ENCODE peak calls at places on chromosomes 5 and 9, in nine cellular contexts. One of them, this sample, is unnamed.

GRCh38 chr9:114462791-114463190 is 42.5 kb downstream of the WHRN start:
- DNase-seq in HCT116: no peak
- DNase-seq in GM10248: no peak
- DNase-seq in neural crest cell: no peak
- DNase-seq in body of pancreas: no peak
- DNase-seq in GM20000: no peak
- DNase-seq in OCI-LY7: no peak
- DNase-seq in upper lobe of right lung: no peak
- DNase-seq in mucosa of descending colon: no peak
- DNase-seq in this sample: no peak

GRCh38 chr9:79362100-79363081 is 209.4 kb upstream of the TLE4 start:
- DNase-seq in HCT116: no peak
- DNase-seq in GM10248: no peak
- DNase-seq in neural crest cell: no peak
- DNase-seq in body of pancreas: no peak
- DNase-seq in GM20000: no peak
- DNase-seq in OCI-LY7: no peak
- DNase-seq in upper lobe of right lung: no peak
- DNase-seq in mucosa of descending colon: no peak
- DNase-seq in this sample: no peak

GRCh38 chr5:28737682-28738081 is 1699.3 kb upstream of the CDH9 start:
- DNase-seq in HCT116: no peak
- DNase-seq in GM10248: no peak
- DNase-seq in neural crest cell: no peak
- DNase-seq in body of pancreas: no peak
- DNase-seq in GM20000: no peak
- DNase-seq in OCI-LY7: no peak
- DNase-seq in upper lobe of right lung: no peak
- DNase-seq in mucosa of descending colon: no peak
- DNase-seq in this sample: no peak

GRCh38 chr5:78718827-78719226 is 70.3 kb upstream of the LHFPL2 start:
- DNase-seq in HCT116: no peak
- DNase-seq in GM10248: no peak
- DNase-seq in neural crest cell: no peak
- DNase-seq in body of pancreas: no peak
- DNase-seq in GM20000: no peak
- DNase-seq in OCI-LY7: peak
- DNase-seq in upper lobe of right lung: no peak
- DNase-seq in mucosa of descending colon: no peak
- DNase-seq in this sample: no peak

GRCh38 chr5:88049156-88049555 is 219.5 kb downstream of the TMEM161B start:
- DNase-seq in HCT116: no peak
- DNase-seq in GM10248: no peak
- DNase-seq in neural crest cell: no peak
- DNase-seq in body of pancreas: no peak
- DNase-seq in GM20000: no peak
- DNase-seq in OCI-LY7: no peak
- DNase-seq in upper lobe of right lung: no peak
- DNase-seq in mucosa of descending colon: no peak
- DNase-seq in this sample: no peak

GRCh38 chr9:138105561-138106505 is 228.3 kb downstream of the CACNA1B start:
- DNase-seq in HCT116: no peak
- DNase-seq in GM10248: peak
- DNase-seq in neural crest cell: no peak
- DNase-seq in body of pancreas: no peak
- DNase-seq in GM20000: no peak
- DNase-seq in OCI-LY7: no peak
- DNase-seq in upper lobe of right lung: peak
- DNase-seq in mucosa of descending colon: no peak
- DNase-seq in this sample: no peak

GRCh38 chr5:152601806-152602467 is 196.9 kb upstream of the NMUR2 start:
- DNase-seq in HCT116: no peak
- DNase-seq in GM10248: no peak
- DNase-seq in neural crest cell: no peak
- DNase-seq in body of pancreas: no peak
- DNase-seq in GM20000: no peak
- DNase-seq in OCI-LY7: no peak
- DNase-seq in upper lobe of right lung: no peak
- DNase-seq in mucosa of descending colon: no peak
- DNase-seq in this sample: no peak

GRCh38 chr5:149403923-149404745 is 25.0 kb upstream of the IL17B start:
- DNase-seq in HCT116: no peak
- DNase-seq in GM10248: no peak
- DNase-seq in neural crest cell: no peak
- DNase-seq in body of pancreas: no peak
- DNase-seq in GM20000: no peak
- DNase-seq in OCI-LY7: no peak
- DNase-seq in upper lobe of right lung: no peak
- DNase-seq in mucosa of descending colon: no peak
- DNase-seq in this sample: no peak

GRCh38 chr9:27768781-27769180 is 195.5 kb upstream of the C9orf72 start:
- DNase-seq in HCT116: no peak
- DNase-seq in GM10248: no peak
- DNase-seq in neural crest cell: no peak
- DNase-seq in body of pancreas: no peak
- DNase-seq in GM20000: no peak
- DNase-seq in OCI-LY7: peak
- DNase-seq in upper lobe of right lung: no peak
- DNase-seq in mucosa of descending colon: no peak
- DNase-seq in this sample: no peak

GRCh38 chr5:10689391-10690081 is 71.5 kb downstream of the DAP start:
- DNase-seq in HCT116: no peak
- DNase-seq in GM10248: no peak
- DNase-seq in neural crest cell: peak
- DNase-seq in body of pancreas: no peak
- DNase-seq in GM20000: peak
- DNase-seq in OCI-LY7: peak
- DNase-seq in upper lobe of right lung: no peak
- DNase-seq in mucosa of descending colon: no peak
- DNase-seq in this sample: no peak

GRCh38 chr5:97874491-97874890 is 691.4 kb upstream of the RIOK2 start:
- DNase-seq in HCT116: no peak
- DNase-seq in GM10248: no peak
- DNase-seq in neural crest cell: no peak
- DNase-seq in body of pancreas: no peak
- DNase-seq in GM20000: no peak
- DNase-seq in OCI-LY7: no peak
- DNase-seq in upper lobe of right lung: no peak
- DNase-seq in mucosa of descending colon: no peak
- DNase-seq in this sample: no peak

DNA sequence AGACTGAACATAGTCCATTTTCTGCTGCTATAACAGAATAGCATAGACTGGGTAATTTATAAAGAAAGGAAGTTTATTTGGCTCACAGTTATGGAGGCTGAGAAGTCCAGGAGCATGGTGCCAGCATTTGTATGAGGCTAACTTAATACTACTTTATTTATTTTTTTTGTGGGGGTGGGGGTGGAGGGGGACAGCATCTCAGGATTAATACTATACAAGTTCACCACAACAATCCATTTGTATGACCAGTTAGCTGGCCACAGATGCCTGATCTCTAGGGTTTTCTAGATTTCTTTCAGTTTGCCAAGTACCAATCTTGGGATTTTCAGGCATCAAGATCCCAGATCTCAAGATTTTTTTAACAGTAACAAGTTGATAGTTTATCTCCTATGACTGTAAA is 20.3 kb downstream of the ANGPTL2 start:
- DNase-seq in HCT116: no peak
- DNase-seq in GM10248: no peak
- DNase-seq in neural crest cell: no peak
- DNase-seq in body of pancreas: no peak
- DNase-seq in GM20000: no peak
- DNase-seq in OCI-LY7: no peak
- DNase-seq in upper lobe of right lung: no peak
- DNase-seq in mucosa of descending colon: no peak
- DNase-seq in this sample: no peak
- TF ChIP-seq CTCF in HCT116: no peak
- TF ChIP-seq CTCF in GM10248: no peak
- TF ChIP-seq CTCF in neural crest cell: no peak
- TF ChIP-seq CTCF in body of pancreas: no peak
- TF ChIP-seq CTCF in GM20000: no peak
- TF ChIP-seq CTCF in OCI-LY7: no peak
- TF ChIP-seq CTCF in upper lobe of right lung: no peak
- TF ChIP-seq CTCF in mucosa of descending colon: no peak
- TF ChIP-seq CTCF in this sample: no peak

GRCh38 chr5:103394676-103395075 is 136.1 kb downstream of the MACIR start:
- DNase-seq in HCT116: no peak
- DNase-seq in GM10248: no peak
- DNase-seq in neural crest cell: no peak
- DNase-seq in body of pancreas: no peak
- DNase-seq in GM20000: no peak
- DNase-seq in OCI-LY7: no peak
- DNase-seq in upper lobe of right lung: no peak
- DNase-seq in mucosa of descending colon: no peak
- DNase-seq in this sample: no peak

GRCh38 chr5:103389846-103390245 is 131.3 kb downstream of the MACIR start:
- DNase-seq in HCT116: no peak
- DNase-seq in GM10248: no peak
- DNase-seq in neural crest cell: peak
- DNase-seq in body of pancreas: no peak
- DNase-seq in GM20000: no peak
- DNase-seq in OCI-LY7: no peak
- DNase-seq in upper lobe of right lung: no peak
- DNase-seq in mucosa of descending colon: no peak
- DNase-seq in this sample: no peak

GRCh38 chr5:103391659-103392058 is 133.1 kb downstream of the MACIR start:
- DNase-seq in HCT116: no peak
- DNase-seq in GM10248: no peak
- DNase-seq in neural crest cell: no peak
- DNase-seq in body of pancreas: no peak
- DNase-seq in GM20000: no peak
- DNase-seq in OCI-LY7: no peak
- DNase-seq in upper lobe of right lung: no peak
- DNase-seq in mucosa of descending colon: no peak
- DNase-seq in this sample: no peak

GRCh38 chr5:103389362-103389761 is 130.8 kb downstream of the MACIR start:
- DNase-seq in HCT116: no peak
- DNase-seq in GM10248: no peak
- DNase-seq in neural crest cell: peak
- DNase-seq in body of pancreas: no peak
- DNase-seq in GM20000: no peak
- DNase-seq in OCI-LY7: no peak
- DNase-seq in upper lobe of right lung: no peak
- DNase-seq in mucosa of descending colon: no peak
- DNase-seq in this sample: no peak

DNA sequence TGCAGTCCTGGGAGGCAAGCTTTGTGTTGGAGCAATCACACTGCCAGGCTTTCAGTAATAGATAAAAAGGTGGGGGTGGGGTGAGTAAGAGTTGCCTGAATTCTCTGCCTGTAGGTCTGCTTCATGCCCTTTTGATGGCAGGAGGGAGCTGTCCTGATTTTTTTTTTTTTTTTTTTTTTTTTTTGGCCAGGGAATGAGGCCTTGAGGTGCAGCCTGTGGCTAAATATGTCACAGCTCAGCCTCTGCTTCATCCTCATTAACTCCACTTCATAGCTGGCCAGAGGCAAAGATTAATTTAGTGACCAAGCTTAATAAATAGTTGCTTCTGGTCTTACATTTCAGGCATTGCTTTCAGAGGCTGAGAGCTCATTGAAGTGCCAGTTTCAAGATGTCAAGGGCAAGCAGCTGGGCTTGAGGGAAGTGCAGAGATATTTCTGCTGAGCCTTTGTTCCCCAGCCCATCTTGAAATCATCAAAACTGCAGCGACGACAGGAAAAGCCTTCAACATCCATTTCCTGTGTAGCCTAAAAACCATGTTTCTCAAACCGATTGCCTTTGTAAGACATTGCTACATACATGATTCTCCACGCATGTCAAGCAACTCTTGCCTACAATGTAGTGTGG is 134.7 kb downstream of the MACIR start:
- DNase-seq in HCT116: no peak
- DNase-seq in GM10248: no peak
- DNase-seq in neural crest cell: peak
- DNase-seq in body of pancreas: no peak
- DNase-seq in GM20000: no peak
- DNase-seq in OCI-LY7: no peak
- DNase-seq in upper lobe of right lung: no peak
- DNase-seq in mucosa of descending colon: no peak
- DNase-seq in this sample: no peak
- TF ChIP-seq CTCF in HCT116: no peak
- TF ChIP-seq CTCF in GM10248: no peak
- TF ChIP-seq CTCF in neural crest cell: no peak
- TF ChIP-seq CTCF in body of pancreas: no peak
- TF ChIP-seq CTCF in GM20000: no peak
- TF ChIP-seq CTCF in OCI-LY7: no peak
- TF ChIP-seq CTCF in upper lobe of right lung: no peak
- TF ChIP-seq CTCF in mucosa of descending colon: no peak
- TF ChIP-seq CTCF in this sample: no peak

GRCh38 chr5:57432876-57433275 is 49.7 kb downstream of the ACTBL2 start:
- DNase-seq in HCT116: peak
- DNase-seq in GM10248: no peak
- DNase-seq in neural crest cell: no peak
- DNase-seq in body of pancreas: no peak
- DNase-seq in GM20000: no peak
- DNase-seq in OCI-LY7: no peak
- DNase-seq in upper lobe of right lung: no peak
- DNase-seq in mucosa of descending colon: no peak
- DNase-seq in this sample: no peak
- TF ChIP-seq CTCF in HCT116: peak
- TF ChIP-seq CTCF in GM10248: no peak
- TF ChIP-seq CTCF in neural crest cell: peak
- TF ChIP-seq CTCF in body of pancreas: no peak
- TF ChIP-seq CTCF in GM20000: no peak
- TF ChIP-seq CTCF in OCI-LY7: peak
- TF ChIP-seq CTCF in upper lobe of right lung: peak
- TF ChIP-seq CTCF in mucosa of descending colon: no peak
- TF ChIP-seq CTCF in this sample: no peak

GRCh38 chr5:168612123-168612522 is 33.0 kb upstream of the PANK3 start:
- DNase-seq in HCT116: no peak
- DNase-seq in GM10248: no peak
- DNase-seq in neural crest cell: no peak
- DNase-seq in body of pancreas: no peak
- DNase-seq in GM20000: no peak
- DNase-seq in OCI-LY7: no peak
- DNase-seq in upper lobe of right lung: no peak
- DNase-seq in mucosa of descending colon: no peak
- DNase-seq in this sample: no peak

GRCh38 chr5:168612996-168613395 is 33.8 kb upstream of the PANK3 start:
- DNase-seq in HCT116: no peak
- DNase-seq in GM10248: no peak
- DNase-seq in neural crest cell: no peak
- DNase-seq in body of pancreas: no peak
- DNase-seq in GM20000: no peak
- DNase-seq in OCI-LY7: no peak
- DNase-seq in upper lobe of right lung: no peak
- DNase-seq in mucosa of descending colon: no peak
- DNase-seq in this sample: no peak

GRCh38 chr5:168613396-168613795 is 34.2 kb upstream of the PANK3 start:
- DNase-seq in HCT116: no peak
- DNase-seq in GM10248: no peak
- DNase-seq in neural crest cell: no peak
- DNase-seq in body of pancreas: no peak
- DNase-seq in GM20000: no peak
- DNase-seq in OCI-LY7: no peak
- DNase-seq in upper lobe of right lung: no peak
- DNase-seq in mucosa of descending colon: no peak
- DNase-seq in this sample: no peak

GRCh38 chr5:168613996-168614395 is 34.8 kb upstream of the PANK3 start:
- DNase-seq in HCT116: no peak
- DNase-seq in GM10248: no peak
- DNase-seq in neural crest cell: no peak
- DNase-seq in body of pancreas: no peak
- DNase-seq in GM20000: no peak
- DNase-seq in OCI-LY7: no peak
- DNase-seq in upper lobe of right lung: no peak
- DNase-seq in mucosa of descending colon: no peak
- DNase-seq in this sample: no peak

GRCh38 chr5:168614661-168615060 is 35.5 kb upstream of the PANK3 start:
- DNase-seq in HCT116: no peak
- DNase-seq in GM10248: no peak
- DNase-seq in neural crest cell: no peak
- DNase-seq in body of pancreas: no peak
- DNase-seq in GM20000: no peak
- DNase-seq in OCI-LY7: no peak
- DNase-seq in upper lobe of right lung: no peak
- DNase-seq in mucosa of descending colon: no peak
- DNase-seq in this sample: no peak
- TF ChIP-seq CTCF in HCT116: no peak
- TF ChIP-seq CTCF in GM10248: no peak
- TF ChIP-seq CTCF in neural crest cell: no peak
- TF ChIP-seq CTCF in body of pancreas: no peak
- TF ChIP-seq CTCF in GM20000: no peak
- TF ChIP-seq CTCF in OCI-LY7: no peak
- TF ChIP-seq CTCF in upper lobe of right lung: no peak
- TF ChIP-seq CTCF in mucosa of descending colon: no peak
- TF ChIP-seq CTCF in this sample: no peak